ENCODE peak calls at places on chromosome 17, in six cellular contexts. Y, S, U, O, T and I are unnamed samples.

GRCh38 chr17:1511756-1512321 is 4.6 kb downstream of the INPP5K start:
- DNase-seq in Y (peak), S (no peak), U (no peak), O (no peak), T (no peak), I (no peak)

GRCh38 chr17:12318614-12319266 is 298.1 kb downstream of the MAP2K4 start:
- DNase-seq in Y (no peak), S (no peak), U (no peak), O (no peak), T (peak), I (no peak)

GRCh38 chr17:77942111-77942988 is 16.2 kb upstream of the TNRC6C start:
- DNase-seq in Y (no peak), S (no peak), U (peak), O (no peak), T (no peak), I (no peak)

GRCh38 chr17:74276051-74276476 is 2.0 kb downstream of the DNAI2 start:
- DNase-seq in Y (no peak), S (no peak), U (no peak), O (no peak), T (no peak), I (no peak)

GRCh38 chr17:58416396-58416795 is 938 bp downstream of the RNF43 start:
- DNase-seq in Y (no peak), S (no peak), U (no peak), O (no peak), T (no peak), I (no peak)

GRCh38 chr17:28889996-28890395 is 7.5 kb downstream of the FLOT2 start:
- DNase-seq in Y (no peak), S (no peak), U (no peak), O (no peak), T (no peak), I (no peak)

GRCh38 chr17:47995241-47995935 is 24.5 kb downstream of the CDK5RAP3 start:
- DNase-seq in Y (no peak), S (peak), U (peak), O (no peak), T (no peak), I (no peak)

GRCh38 chr17:36705651-36706436 is 104.5 kb downstream of the MRM1 start:
- DNase-seq in Y (peak), S (peak), U (peak), O (peak), T (peak), I (no peak)

GRCh38 chr17:63364387-63364786 is 81.7 kb downstream of the CYB561 start:
- DNase-seq in Y (no peak), S (no peak), U (no peak), O (no peak), T (peak), I (no peak)

GRCh38 chr17:38604479-38605229 is 1.1 kb downstream of the SRCIN1 start:
- DNase-seq in Y (peak), S (peak), U (no peak), O (no peak), T (no peak), I (no peak)

GRCh38 chr17:60224064-60224463 is 74.3 kb downstream of the CA4 start:
- DNase-seq in Y (no peak), S (no peak), U (no peak), O (no peak), T (no peak), I (no peak)

GRCh38 chr17:62965149-62965648 is 836 bp upstream of the TANC2 start:
- DNase-seq in Y (no peak), S (no peak), U (no peak), O (no peak), T (no peak), I (no peak)

GRCh38 chr17:80474231-80474932 is 2.0 kb downstream of the NPTX1 start:
- DNase-seq in Y (peak), S (no peak), U (no peak), O (no peak), T (peak), I (no peak)

GRCh38 chr17:81322271-81323082 is 27.4 kb upstream of the SLC38A10 start:
- DNase-seq in Y (peak), S (no peak), U (no peak), O (peak), T (peak), I (no peak)

GRCh38 chr17:32123782-32124181 is 18.5 kb upstream of the RHOT1 start:
- DNase-seq in Y (no peak), S (no peak), U (no peak), O (no peak), T (peak), I (no peak)

GRCh38 chr17:76378548-76379274 is 5.7 kb upstream of the SPHK1 start:
- DNase-seq in Y (no peak), S (no peak), U (no peak), O (no peak), T (no peak), I (no peak)

GRCh38 chr17:80101160-80101945 is at the start of gene GAA:
- DNase-seq in Y (peak), S (peak), U (peak), O (peak), T (peak), I (peak)

GRCh38 chr17:61250335-61250890 is 149.2 kb upstream of the TBX2 start:
- DNase-seq in Y (peak), S (no peak), U (no peak), O (no peak), T (peak), I (no peak)

GRCh38 chr17:1769826-1770477 is 8.1 kb downstream of the SERPINF1 start:
- DNase-seq in Y (no peak), S (peak), U (peak), O (no peak), T (no peak), I (no peak)

GRCh38 chr17:82810644-82811430 is 29.0 kb downstream of the ZNF750 start:
- DNase-seq in Y (no peak), S (no peak), U (no peak), O (no peak), T (no peak), I (no peak)

GRCh38 chr17:4485676-4486646 is 12.7 kb upstream of the SPNS2 start:
- DNase-seq in Y (no peak), S (no peak), U (no peak), O (peak), T (no peak), I (no peak)

GRCh38 chr17:65807361-65807760 is 245.9 kb upstream of the AXIN2 start:
- DNase-seq in Y (no peak), S (no peak), U (no peak), O (no peak), T (no peak), I (no peak)

GRCh38 chr17:4573682-4574081 is 10.6 kb upstream of the SMTNL2 start:
- DNase-seq in Y (no peak), S (no peak), U (no peak), O (peak), T (no peak), I (peak)

GRCh38 chr17:43367588-43368242 is 31.1 kb upstream of the ARL4D start:
- DNase-seq in Y (peak), S (peak), U (no peak), O (no peak), T (peak), I (no peak)